ENCODE peak calls at places on chromosomes 11 and 22, in seven cellular contexts. J is SK-N-SH, Z is GM12878, Q is GM12891, H is K562, G is H1, A is HepG2. P is an unnamed sample.
A peak's percentile ranks its signal among the peaks of the same experiment; 100 is the strongest.

GRCh38 chr11:33976351-33977199 is 75.0 kb upstream of the CAPRIN1 start:
- DNase-seq in J (no peak), Z (no peak), Q (no peak), H (no peak), G (no peak), A (no peak), P (no peak)

GRCh38 chr11:1498262-1498661 is 11.7 kb upstream of the MOB2 start:
- DNase-seq in J (no peak), Z (no peak), Q (no peak), H (no peak), G (no peak), A (no peak), P (no peak)

GRCh38 chr11:12092714-12093113 is 17.7 kb upstream of the MICAL2 start:
- DNase-seq in J (no peak), Z (no peak), Q (no peak), H (no peak), G (no peak), A (no peak), P (no peak)

GRCh38 chr22:33083212-33083611 is 25.0 kb upstream of the SYN3 start:
- DNase-seq in J (no peak), Z (peak; percentile 13), Q (no peak), H (no peak), G (no peak), A (no peak), P (no peak)

GRCh38 chr11:25737071-25737675 is 594.8 kb upstream of the ANO3 start:
- DNase-seq in J (no peak), Z (no peak), Q (no peak), H (no peak), G (no peak), A (peak; percentile 28), P (no peak)

GRCh38 chr22:20431520-20432237 is 5.9 kb downstream of the SCARF2 start:
- DNase-seq in J (peak; percentile 31), Z (no peak), Q (no peak), H (peak; percentile 86), G (no peak), A (no peak), P (no peak)

GRCh38 chr11:65892661-65893317 is 2.3 kb downstream of the CCDC85B start:
- DNase-seq in J (no peak), Z (no peak), Q (no peak), H (no peak), G (no peak), A (no peak), P (no peak)

GRCh38 chr11:44817207-44817944 is 90.6 kb downstream of the TSPAN18 start:
- DNase-seq in J (no peak), Z (no peak), Q (no peak), H (no peak), G (no peak), A (no peak), P (no peak)

GRCh38 chr11:61507962-61508824 is at the start of gene LRRC10B:
- DNase-seq in J (peak; percentile 93), Z (no peak), Q (peak; percentile 61), H (peak; percentile 80), G (no peak), A (no peak), P (no peak)

GRCh38 chr11:3136542-3137455 is 28.3 kb downstream of the OSBPL5 start:
- DNase-seq in J (no peak), Z (no peak), Q (no peak), H (no peak), G (no peak), A (no peak), P (no peak)

GRCh38 chr11:102724904-102725515 is at the start of gene MMP8:
- DNase-seq in J (no peak), Z (no peak), Q (no peak), H (no peak), G (no peak), A (no peak), P (no peak)

GRCh38 chr11:34192481-34193401 is 87.3 kb downstream of the NAT10 start:
- DNase-seq in J (peak; percentile 69), Z (no peak), Q (no peak), H (no peak), G (no peak), A (no peak), P (no peak)

GRCh38 chr11:76801205-76801604 is 18.0 kb downstream of the TSKU start:
- DNase-seq in J (no peak), Z (no peak), Q (no peak), H (no peak), G (no peak), A (no peak), P (no peak)

GRCh38 chr22:36481393-36482168 is at the start of gene TXN2:
- DNase-seq in J (peak; percentile 97), Z (peak; percentile 82), Q (peak; percentile 99), H (peak; percentile 89), G (peak; percentile 77), A (peak; percentile 91), P (peak; percentile 96)

GRCh38 chr11:62431171-62431895 is 12.5 kb downstream of the SCGB1A1 start:
- DNase-seq in J (no peak), Z (no peak), Q (no peak), H (no peak), G (no peak), A (no peak), P (no peak)

GRCh38 chr11:66912963-66913362 is 45.2 kb downstream of the PC start:
- DNase-seq in J (no peak), Z (no peak), Q (no peak), H (no peak), G (no peak), A (peak; percentile 81), P (no peak)

GRCh38 chr11:47274495-47275235 is 4.7 kb downstream of the MADD start:
- DNase-seq in J (no peak), Z (no peak), Q (no peak), H (no peak), G (no peak), A (no peak), P (no peak)

GRCh38 chr22:37500745-37501144 is 14.6 kb upstream of the MFNG start:
- DNase-seq in J (no peak), Z (no peak), Q (no peak), H (no peak), G (no peak), A (no peak), P (no peak)

GRCh38 chr11:125091247-125091876 is 20.1 kb downstream of the TMEM218 start:
- DNase-seq in J (peak; percentile 90), Z (no peak), Q (no peak), H (peak; percentile 72), G (peak; percentile 41), A (peak; percentile 47), P (no peak)

GRCh38 chr11:108137212-108137611 is 15.8 kb downstream of the ACAT1 start:
- DNase-seq in J (no peak), Z (no peak), Q (no peak), H (no peak), G (no peak), A (no peak), P (no peak)

GRCh38 chr11:60700689-60701508 is 1.5 kb downstream of the MS4A8 start:
- DNase-seq in J (peak; percentile 27), Z (no peak), Q (no peak), H (peak; percentile 43), G (no peak), A (peak; percentile 29), P (no peak)

GRCh38 chr11:115778928-115779650 is 274.9 kb upstream of the CADM1 start:
- DNase-seq in J (no peak), Z (no peak), Q (peak; percentile 26), H (no peak), G (no peak), A (no peak), P (no peak)
- TF ChIP-seq TAF1 in J (no peak), Z (no peak), Q (no peak), H (no peak), G (no peak), A (no peak), P (no peak)

GRCh38 chr22:48496226-48496845 is 1331.3 kb downstream of the BRD1 start:
- DNase-seq in J (no peak), Z (no peak), Q (no peak), H (no peak), G (no peak), A (no peak), P (no peak)

GRCh38 chr22:48493733-48494132 is 1333.9 kb downstream of the BRD1 start:
- DNase-seq in J (no peak), Z (no peak), Q (no peak), H (no peak), G (no peak), A (no peak), P (no peak)

GRCh38 chr22:48494256-48494967 is 1333.3 kb downstream of the BRD1 start:
- DNase-seq in J (no peak), Z (no peak), Q (no peak), H (no peak), G (no peak), A (no peak), P (no peak)

GRCh38 chr22:48495751-48496080 is 1332.0 kb downstream of the BRD1 start:
- DNase-seq in J (no peak), Z (no peak), Q (no peak), H (no peak), G (no peak), A (no peak), P (no peak)

DNA sequence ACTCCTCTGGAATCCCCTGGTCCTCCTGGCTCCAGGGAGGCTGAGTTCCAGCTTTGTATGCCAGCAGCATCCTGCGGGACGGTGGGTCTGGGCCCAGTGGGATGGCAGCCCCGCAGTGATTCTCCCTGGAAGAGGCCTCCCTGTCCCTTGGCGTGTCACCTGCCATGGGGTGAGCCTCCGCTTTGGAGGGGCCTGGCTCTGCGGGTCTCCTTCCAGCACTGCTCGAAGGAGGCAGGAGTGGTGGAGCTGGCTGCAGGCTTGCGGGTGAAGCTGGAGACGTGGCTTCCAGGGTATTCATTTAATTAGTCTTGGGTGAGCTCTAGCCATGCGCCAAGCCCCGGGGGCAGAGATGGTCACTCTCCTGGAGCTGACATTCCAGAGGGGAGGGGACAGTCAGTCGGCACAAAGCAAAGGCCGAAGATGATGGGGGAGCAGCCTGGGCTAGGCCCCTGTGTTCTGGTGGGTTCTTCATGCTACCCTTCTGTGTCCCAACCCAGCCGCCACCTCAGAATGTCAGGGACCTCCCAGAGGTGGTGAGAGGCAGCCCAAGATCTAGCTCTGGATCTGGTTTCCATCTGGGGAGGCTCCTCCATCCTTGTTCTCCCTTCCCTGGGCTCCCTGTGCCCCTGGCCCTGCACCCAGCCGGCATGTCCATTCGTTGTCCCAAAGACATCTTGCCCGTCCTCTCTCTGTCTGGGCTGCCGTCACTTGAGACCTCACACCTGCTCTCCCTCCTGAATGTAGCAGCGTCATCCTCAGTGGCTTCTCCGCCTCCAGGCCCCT is 1332.5 kb downstream of the BRD1 start:
- DNase-seq in J (no peak), Z (no peak), Q (no peak), H (no peak), G (no peak), A (no peak), P (no peak)
- TF ChIP-seq POLR2AphosphoS5 in J (no peak), Z (no peak), Q (no peak), H (no peak), G (no peak), A (no peak), P (no peak)

DNA sequence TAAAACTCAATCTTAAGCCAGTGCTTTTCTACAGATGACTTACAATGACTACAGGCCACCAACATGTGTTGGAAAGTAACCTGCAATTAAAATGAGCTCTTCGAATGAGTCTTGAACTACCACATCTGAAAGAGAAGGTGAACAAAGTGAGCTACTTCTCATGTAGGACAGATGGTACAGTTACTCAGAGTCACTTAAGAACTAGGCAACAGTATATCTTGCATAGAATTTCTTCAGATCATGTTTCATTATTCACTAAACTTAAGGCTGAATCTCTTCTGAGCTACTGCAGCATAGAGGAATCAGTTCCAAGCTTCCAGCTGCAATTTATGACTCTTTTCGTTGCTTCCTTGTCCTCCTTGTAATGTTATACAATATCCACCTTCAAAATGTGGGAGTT is 270.9 kb downstream of the TTC28 start:
- DNase-seq in J (no peak), Z (no peak), Q (no peak), H (no peak), G (no peak), A (no peak), P (no peak)
- TF ChIP-seq TAF1 in J (no peak), Z (no peak), Q (no peak), H (no peak), G (no peak), A (no peak), P (no peak)

GRCh38 chr11:86608251-86608799 is 64.1 kb downstream of the ME3 start:
- DNase-seq in J (peak; percentile 40), Z (peak; percentile 21), Q (peak; percentile 14), H (peak; percentile 74), G (no peak), A (peak; percentile 60), P (no peak)
- TF ChIP-seq POLR2AphosphoS5 in J (no peak), Z (no peak), Q (no peak), H (no peak), G (no peak), A (no peak), P (no peak)

P was measured in GM12892.